ENCODE peak calls at places on chromosomes 16 and 17, in eight cellular contexts. N, C, W, P, B, X, M and J are unnamed samples.

GRCh38 chr17:36921131-36921851 is 16.0 kb upstream of the LHX1 start:
- DNase-seq in N (no peak), C (peak), W (peak), P (no peak), B (no peak), X (peak), M (peak), J (no peak)

GRCh38 chr17:18319604-18320256 is 4.6 kb downstream of the SMCR8 start:
- DNase-seq in N (no peak), C (peak), W (peak), P (no peak), B (peak), X (peak), M (peak), J (no peak)

GRCh38 chr17:21058098-21058893 is 15.5 kb upstream of the USP22 start:
- DNase-seq in N (no peak), C (peak), W (no peak), P (no peak), B (peak), X (peak), M (peak), J (no peak)

GRCh38 chr17:47801176-47801765 is 20.3 kb downstream of the OSBPL7 start:
- DNase-seq in N (no peak), C (peak), W (no peak), P (no peak), B (no peak), X (no peak), M (no peak), J (no peak)

GRCh38 chr16:66306366-66307150 is 59.9 kb upstream of the CDH5 start:
- DNase-seq in N (no peak), C (peak), W (no peak), P (no peak), B (no peak), X (no peak), M (no peak), J (no peak)

GRCh38 chr17:83160443-83161297 is 81.3 kb downstream of the METRNL start:
- DNase-seq in N (no peak), C (peak), W (no peak), P (no peak), B (no peak), X (no peak), M (no peak), J (no peak)

GRCh38 chr17:72569193-72569946 is 448.6 kb downstream of the SOX9 start:
- DNase-seq in N (no peak), C (no peak), W (no peak), P (no peak), B (no peak), X (no peak), M (no peak), J (no peak)

GRCh38 chr17:57481901-57482300 is 225.6 kb downstream of the MSI2 start:
- DNase-seq in N (no peak), C (no peak), W (no peak), P (no peak), B (no peak), X (peak), M (peak), J (no peak)

GRCh38 chr16:53456625-53457024 is 22.4 kb downstream of the RBL2 start:
- DNase-seq in N (no peak), C (no peak), W (no peak), P (no peak), B (peak), X (no peak), M (no peak), J (no peak)

GRCh38 chr16:87931504-87931903 is 4.8 kb downstream of the CA5A start:
- DNase-seq in N (no peak), C (no peak), W (no peak), P (no peak), B (no peak), X (peak), M (no peak), J (no peak)

GRCh38 chr16:57058291-57058861 is 34.0 kb upstream of the CPNE2 start:
- DNase-seq in N (no peak), C (no peak), W (no peak), P (no peak), B (no peak), X (no peak), M (no peak), J (no peak)

GRCh38 chr16:66569827-66570405 is 3.7 kb downstream of the CMTM1 start:
- DNase-seq in N (no peak), C (no peak), W (peak), P (no peak), B (no peak), X (peak), M (peak), J (no peak)

GRCh38 chr16:57536306-57537193 is at the start of gene CCDC102A:
- DNase-seq in N (no peak), C (peak), W (no peak), P (no peak), B (peak), X (peak), M (peak), J (no peak)

GRCh38 chr17:48484256-48484655 is 46.6 kb downstream of the HOXB1 start:
- DNase-seq in N (no peak), C (no peak), W (no peak), P (no peak), B (no peak), X (no peak), M (peak), J (no peak)

GRCh38 chr17:49365667-49366066 is 3.6 kb upstream of the ZNF652 start:
- DNase-seq in N (no peak), C (peak), W (peak), P (no peak), B (peak), X (no peak), M (peak), J (no peak)

GRCh38 chr16:86712158-86713009 is 134.0 kb downstream of the FOXL1 start:
- DNase-seq in N (no peak), C (no peak), W (no peak), P (no peak), B (no peak), X (no peak), M (no peak), J (no peak)

GRCh38 chr17:44941712-44942331 is 5.8 kb downstream of the KIF18B start:
- DNase-seq in N (no peak), C (peak), W (peak), P (no peak), B (no peak), X (no peak), M (no peak), J (no peak)

GRCh38 chr17:44942456-44942855 is 5.1 kb downstream of the KIF18B start:
- DNase-seq in N (no peak), C (no peak), W (no peak), P (no peak), B (no peak), X (no peak), M (no peak), J (peak)

GRCh38 chr17:44952946-44953475 is 5.4 kb upstream of the KIF18B start:
- DNase-seq in N (no peak), C (peak), W (no peak), P (no peak), B (no peak), X (no peak), M (no peak), J (no peak)

GRCh38 chr17:44948315-44948795 is 782 bp upstream of the KIF18B start:
- DNase-seq in N (no peak), C (no peak), W (no peak), P (no peak), B (no peak), X (no peak), M (no peak), J (no peak)

GRCh38 chr17:44947461-44948314 is at the start of gene KIF18B:
- DNase-seq in N (peak), C (peak), W (peak), P (peak), B (peak), X (peak), M (peak), J (peak)
- TF ChIP-seq CTCF in N (no peak), C (no peak), W (no peak), P (no peak), B (peak), X (peak), M (peak), J (no peak)

DNA sequence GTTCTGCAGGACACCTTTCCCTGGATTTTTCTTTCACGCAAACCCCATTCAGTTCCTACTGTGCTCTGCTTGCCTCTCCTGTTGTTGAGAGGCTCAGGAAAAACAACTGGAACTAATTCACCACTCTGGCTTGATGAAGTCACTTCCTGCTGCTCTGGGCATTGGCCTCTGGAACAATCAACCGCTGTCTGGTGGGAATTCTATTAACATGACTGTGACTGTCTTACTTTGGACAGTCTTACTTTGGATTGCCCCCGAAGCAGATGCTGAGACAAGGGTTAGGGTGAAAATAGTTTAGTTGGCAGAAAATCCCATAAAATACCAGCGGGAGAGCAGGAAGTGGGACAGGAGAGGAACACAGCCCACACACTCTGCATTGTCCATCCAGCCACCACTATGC is 90.0 kb upstream of the HSBP1 start:
- DNase-seq in N (no peak), C (no peak), W (no peak), P (no peak), B (no peak), X (peak), M (no peak), J (no peak)
- H3K4me3 ChIP-seq in N (no peak), C (no peak), W (no peak), P (no peak), B (no peak), X (no peak), M (no peak), J (no peak)

GRCh38 chr17:46108120-46108519 is 85.1 kb downstream of the KANSL1 start:
- DNase-seq in N (no peak), C (no peak), W (no peak), P (no peak), B (no peak), X (no peak), M (peak), J (no peak)
- H3K27ac ChIP-seq in N (no peak), C (peak), W (peak), P (peak), B (no peak), X (peak), M (peak), J (no peak)

GRCh38 chr17:38861399-38861843 is 7.9 kb upstream of the RPL23 start:
- DNase-seq in N (no peak), C (peak), W (peak), P (no peak), B (peak), X (no peak), M (no peak), J (no peak)

GRCh38 chr17:38867179-38867994 is 2.5 kb upstream of the LASP1 start:
- DNase-seq in N (peak), C (peak), W (peak), P (peak), B (peak), X (peak), M (peak), J (peak)

GRCh38 chr17:38868095-38868967 is 1.5 kb upstream of the LASP1 start:
- DNase-seq in N (peak), C (peak), W (peak), P (peak), B (peak), X (peak), M (no peak), J (no peak)

GRCh38 chr17:38868968-38869646 is 751 bp upstream of the LASP1 start:
- DNase-seq in N (peak), C (peak), W (peak), P (peak), B (peak), X (peak), M (peak), J (peak)

DNA sequence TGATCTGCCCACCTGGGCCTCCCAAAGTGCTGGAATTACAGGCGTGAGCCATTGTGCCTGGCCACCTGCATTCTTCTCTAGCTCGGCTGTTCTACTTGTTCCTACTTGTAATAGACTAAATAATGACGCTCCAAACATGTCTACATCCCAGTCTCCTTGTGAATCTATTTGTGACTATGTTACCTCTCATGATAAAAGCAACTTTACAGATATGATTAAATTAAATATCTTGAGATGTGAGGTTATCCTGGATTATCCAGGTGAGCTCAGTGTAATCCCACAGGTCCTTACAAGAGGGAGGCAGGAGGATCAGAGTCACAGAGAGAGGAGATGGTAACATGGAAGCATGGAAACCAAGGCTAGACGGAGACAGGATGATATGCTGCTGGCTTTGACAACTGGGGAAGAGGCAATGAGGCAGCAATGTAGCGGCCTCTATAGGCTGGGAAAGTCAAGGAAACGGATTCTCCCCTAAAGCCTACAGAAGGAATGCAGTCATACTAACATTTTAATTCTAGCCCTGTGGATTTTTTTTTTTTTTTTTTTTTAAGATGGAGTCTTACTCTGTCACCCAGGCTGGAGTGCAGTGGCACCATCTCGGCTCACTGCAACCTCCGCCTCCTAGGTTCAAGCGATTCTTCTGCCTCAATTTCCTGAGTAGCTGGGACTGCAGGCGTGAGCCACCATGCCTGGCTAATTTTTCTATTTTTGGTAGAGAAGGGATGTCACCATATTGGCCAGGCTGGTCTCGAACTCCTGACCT is 5.0 kb upstream of the LASP1 start:
- DNase-seq in N (no peak), C (peak), W (no peak), P (no peak), B (no peak), X (peak), M (no peak), J (no peak)
- TF ChIP-seq CTCF in N (no peak), C (peak), W (peak), P (no peak), B (no peak), X (peak), M (no peak), J (no peak)

DNA sequence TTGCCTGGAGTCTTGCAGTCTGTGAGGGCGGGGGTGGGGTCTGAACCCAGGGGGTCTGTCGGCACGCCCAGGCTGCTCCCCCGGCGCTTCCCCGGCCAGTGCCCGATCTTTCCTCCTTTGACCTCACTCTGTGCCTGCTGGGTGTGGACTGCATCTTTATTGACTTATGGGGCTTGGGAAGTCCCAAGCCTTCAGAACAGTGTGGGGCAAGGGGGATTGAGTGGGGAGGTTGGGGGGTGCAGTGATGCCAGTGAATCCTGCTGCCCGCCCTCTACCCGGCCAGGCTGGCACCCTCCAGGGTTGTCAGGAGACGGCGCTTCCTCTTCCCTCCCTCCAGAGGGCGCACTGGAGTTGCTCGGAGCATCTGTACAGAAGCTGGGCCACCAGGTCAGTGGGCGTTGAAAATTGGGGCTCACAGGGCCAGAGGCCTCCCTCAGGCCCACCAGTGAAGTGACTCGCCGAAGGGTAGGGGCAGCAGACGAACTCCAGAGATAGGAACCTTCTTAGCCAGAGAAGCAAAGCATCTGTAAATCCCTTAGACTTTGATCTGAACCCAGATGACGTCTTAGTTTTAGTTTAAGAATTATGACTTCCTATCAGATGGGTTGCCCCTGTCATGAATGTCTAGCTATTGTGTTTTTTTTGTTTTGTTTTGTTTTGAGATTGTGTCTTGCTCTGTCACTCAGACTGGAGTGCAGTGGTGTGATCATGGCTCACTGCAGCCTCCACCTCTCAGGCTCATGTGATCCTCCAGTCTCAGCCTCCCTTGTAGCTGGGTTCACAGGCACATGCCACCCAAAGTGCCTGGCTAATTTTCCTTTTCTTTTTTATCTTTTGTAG is 184.8 kb upstream of the CIBAR2 start:
- DNase-seq in N (no peak), C (peak), W (peak), P (peak), B (peak), X (peak), M (peak), J (peak)
- H3K4me3 ChIP-seq in N (no peak), C (no peak), W (no peak), P (no peak), B (no peak), X (no peak), M (no peak), J (no peak)

DNA sequence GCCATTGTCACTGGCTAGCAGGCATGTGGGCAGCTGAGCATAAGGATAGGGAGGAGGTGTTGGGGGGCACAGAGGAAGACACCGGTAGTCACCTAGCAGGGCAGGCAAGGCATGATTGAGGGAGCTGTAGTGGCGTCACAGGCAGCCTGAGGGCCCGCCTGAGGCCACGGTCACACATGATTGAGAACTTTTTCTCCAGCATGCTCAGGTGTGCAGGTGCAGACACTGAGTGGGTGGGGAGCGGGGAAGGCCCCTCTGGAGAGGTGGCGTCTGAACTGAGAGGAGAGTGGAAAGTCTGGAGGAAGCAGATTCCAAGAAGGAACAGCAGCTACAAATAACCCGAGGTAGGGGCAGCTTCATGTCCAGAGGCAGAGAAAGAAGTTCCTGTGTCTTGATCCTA is 10.9 kb upstream of the ARMC7 start:
- DNase-seq in N (no peak), C (peak), W (no peak), P (no peak), B (no peak), X (no peak), M (no peak), J (no peak)
- H3K27ac ChIP-seq in N (no peak), C (no peak), W (peak), P (no peak), B (no peak), X (no peak), M (no peak), J (no peak)

GRCh38 chr17:1149869-1150268 is 29.9 kb downstream of the ABR start:
- DNase-seq in N (no peak), C (no peak), W (no peak), P (no peak), B (no peak), X (no peak), M (no peak), J (no peak)

GRCh38 chr17:1145311-1145986 is 34.3 kb downstream of the ABR start:
- DNase-seq in N (no peak), C (no peak), W (no peak), P (no peak), B (no peak), X (no peak), M (no peak), J (no peak)

GRCh38 chr17:1146551-1147265 is 33.1 kb downstream of the ABR start:
- DNase-seq in N (no peak), C (no peak), W (no peak), P (no peak), B (no peak), X (no peak), M (no peak), J (no peak)

GRCh38 chr17:1150863-1151685 is 28.7 kb downstream of the ABR start:
- DNase-seq in N (no peak), C (no peak), W (no peak), P (no peak), B (no peak), X (no peak), M (no peak), J (no peak)

GRCh38 chr17:1147664-1148063 is 32.1 kb downstream of the ABR start:
- DNase-seq in N (no peak), C (peak), W (peak), P (no peak), B (no peak), X (peak), M (peak), J (peak)
- TF ChIP-seq CTCF in N (no peak), C (peak), W (peak), P (peak), B (peak), X (peak), M (peak), J (no peak)

GRCh38 chr17:68087851-68088250 is 52.3 kb downstream of the KPNA2 start:
- DNase-seq in N (no peak), C (peak), W (no peak), P (no peak), B (no peak), X (no peak), M (no peak), J (no peak)
- H3K4me3 ChIP-seq in N (no peak), C (no peak), W (no peak), P (no peak), B (peak), X (no peak), M (no peak), J (no peak)

GRCh38 chr16:70753694-70754325 is 47.1 kb downstream of the VAC14 start:
- DNase-seq in N (no peak), C (no peak), W (no peak), P (no peak), B (no peak), X (no peak), M (no peak), J (no peak)

GRCh38 chr16:70754874-70755600 is 45.9 kb downstream of the VAC14 start:
- DNase-seq in N (no peak), C (no peak), W (no peak), P (no peak), B (no peak), X (no peak), M (no peak), J (peak)

GRCh38 chr16:70754371-70754770 is 46.6 kb downstream of the VAC14 start:
- DNase-seq in N (no peak), C (no peak), W (no peak), P (no peak), B (no peak), X (no peak), M (no peak), J (peak)

GRCh38 chr16:70757183-70757582 is 43.8 kb downstream of the VAC14 start:
- DNase-seq in N (no peak), C (no peak), W (no peak), P (no peak), B (no peak), X (no peak), M (no peak), J (no peak)

GRCh38 chr16:70756071-70756470 is 44.9 kb downstream of the VAC14 start:
- DNase-seq in N (no peak), C (no peak), W (no peak), P (no peak), B (no peak), X (no peak), M (no peak), J (peak)
- H3K27ac ChIP-seq in N (no peak), C (no peak), W (peak), P (no peak), B (no peak), X (no peak), M (no peak), J (no peak)